ENCODE peak calls at places on chromosomes 5 and 9, in six cellular contexts. One of them, this sample, is unnamed. For H3K9me3, the result is how much of the 10 kb centered on the place peaks cover.

GRCh38 chr9:127163409-127163808 is 41.0 kb upstream of the ANGPTL2 start:
- DNase-seq in A549: no peak
- DNase-seq in astrocyte: peak
- DNase-seq in tibial artery: no peak
- DNase-seq in mammary epithelial cell: peak
- DNase-seq in right cardiac atrium: no peak
- DNase-seq in this sample: peak

GRCh38 chr9:135884328-135885035 is 22.9 kb downstream of the CAMSAP1 start:
- DNase-seq in A549: no peak
- DNase-seq in astrocyte: peak
- DNase-seq in tibial artery: no peak
- DNase-seq in mammary epithelial cell: no peak
- DNase-seq in right cardiac atrium: no peak
- DNase-seq in this sample: peak

GRCh38 chr5:10172242-10172641 is 77.4 kb downstream of the ATPSCKMT start:
- DNase-seq in A549: no peak
- DNase-seq in astrocyte: no peak
- DNase-seq in tibial artery: no peak
- DNase-seq in mammary epithelial cell: no peak
- DNase-seq in right cardiac atrium: no peak
- DNase-seq in this sample: no peak

GRCh38 chr9:134175291-134175807 is 11.0 kb upstream of the RNU6ATAC start:
- DNase-seq in A549: peak
- DNase-seq in astrocyte: no peak
- DNase-seq in tibial artery: no peak
- DNase-seq in mammary epithelial cell: no peak
- DNase-seq in right cardiac atrium: no peak
- DNase-seq in this sample: no peak

GRCh38 chr5:124104813-124105212 is 592.8 kb downstream of the CSNK1G3 start:
- DNase-seq in A549: no peak
- DNase-seq in astrocyte: no peak
- DNase-seq in tibial artery: no peak
- DNase-seq in mammary epithelial cell: no peak
- DNase-seq in right cardiac atrium: no peak
- DNase-seq in this sample: no peak

GRCh38 chr5:153960269-153961215 is 78.2 kb downstream of the FAM114A2 start:
- DNase-seq in A549: no peak
- DNase-seq in astrocyte: no peak
- DNase-seq in tibial artery: no peak
- DNase-seq in mammary epithelial cell: no peak
- DNase-seq in right cardiac atrium: no peak
- DNase-seq in this sample: no peak

GRCh38 chr9:27154923-27155322 is 45.9 kb downstream of the TEK start:
- DNase-seq in A549: no peak
- DNase-seq in astrocyte: peak
- DNase-seq in tibial artery: no peak
- DNase-seq in mammary epithelial cell: peak
- DNase-seq in right cardiac atrium: no peak
- DNase-seq in this sample: peak

GRCh38 chr9:125272697-125273096 is 11.1 kb downstream of the GAPVD1 start:
- DNase-seq in A549: no peak
- DNase-seq in astrocyte: no peak
- DNase-seq in tibial artery: no peak
- DNase-seq in mammary epithelial cell: peak
- DNase-seq in right cardiac atrium: no peak
- DNase-seq in this sample: no peak

GRCh38 chr9:113609562-113610318 is 146.2 kb downstream of the RGS3 start:
- DNase-seq in A549: no peak
- DNase-seq in astrocyte: no peak
- DNase-seq in tibial artery: peak
- DNase-seq in mammary epithelial cell: no peak
- DNase-seq in right cardiac atrium: peak
- DNase-seq in this sample: no peak

GRCh38 chr5:79827159-79827562 is 137.5 kb downstream of the CMYA5 start:
- DNase-seq in A549: no peak
- DNase-seq in astrocyte: peak
- DNase-seq in tibial artery: no peak
- DNase-seq in mammary epithelial cell: peak
- DNase-seq in right cardiac atrium: no peak
- DNase-seq in this sample: no peak

GRCh38 chr5:74934949-74935751 is 69.0 kb upstream of the FAM169A start:
- DNase-seq in A549: no peak
- DNase-seq in astrocyte: peak
- DNase-seq in tibial artery: no peak
- DNase-seq in mammary epithelial cell: peak
- DNase-seq in right cardiac atrium: no peak
- DNase-seq in this sample: peak

DNA sequence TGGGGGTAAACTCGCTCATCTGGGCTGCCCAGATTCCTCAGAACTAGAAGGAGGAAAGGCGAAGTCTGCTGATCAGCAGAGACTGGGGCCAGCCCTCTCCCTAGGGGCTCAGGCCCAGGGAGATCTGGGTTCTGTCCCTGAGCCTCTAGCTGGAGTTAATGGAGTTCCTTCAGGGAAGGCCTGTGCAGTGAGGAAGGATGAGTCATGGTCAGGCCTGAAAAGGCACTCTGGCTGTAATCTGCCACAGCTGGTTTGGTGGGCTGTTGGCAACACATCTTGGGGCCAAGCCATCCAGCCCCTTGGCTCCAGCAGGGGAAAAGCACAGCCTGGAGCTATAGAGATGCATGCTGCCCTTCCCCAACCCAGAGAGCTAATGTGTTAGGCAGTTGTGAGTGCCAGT is 459.6 kb downstream of the PRELID2 start:
- DNase-seq in A549: no peak
- DNase-seq in astrocyte: no peak
- DNase-seq in tibial artery: no peak
- DNase-seq in mammary epithelial cell: no peak
- DNase-seq in right cardiac atrium: no peak
- DNase-seq in this sample: peak
- H3K9me3 ChIP-seq in A549: under half
- H3K9me3 ChIP-seq in astrocyte: under half
- H3K9me3 ChIP-seq in tibial artery: under half
- H3K9me3 ChIP-seq in mammary epithelial cell: under half
- H3K9me3 ChIP-seq in right cardiac atrium: under half
- H3K9me3 ChIP-seq in this sample: under half

GRCh38 chr9:94269264-94269663 is 10.2 kb downstream of the ZNF169 start:
- DNase-seq in A549: no peak
- DNase-seq in astrocyte: no peak
- DNase-seq in tibial artery: no peak
- DNase-seq in mammary epithelial cell: no peak
- DNase-seq in right cardiac atrium: no peak
- DNase-seq in this sample: no peak
- H3K9me3 ChIP-seq in A549: under half
- H3K9me3 ChIP-seq in astrocyte: under half
- H3K9me3 ChIP-seq in tibial artery: under half
- H3K9me3 ChIP-seq in mammary epithelial cell: under half
- H3K9me3 ChIP-seq in right cardiac atrium: under half
- H3K9me3 ChIP-seq in this sample: under half

GRCh38 chr5:41891066-41891707 is 13.0 kb upstream of the RIMOC1 start:
- DNase-seq in A549: no peak
- DNase-seq in astrocyte: no peak
- DNase-seq in tibial artery: no peak
- DNase-seq in mammary epithelial cell: no peak
- DNase-seq in right cardiac atrium: no peak
- DNase-seq in this sample: no peak

GRCh38 chr5:41882765-41883164 is 12.5 kb upstream of the OXCT1 start:
- DNase-seq in A549: no peak
- DNase-seq in astrocyte: no peak
- DNase-seq in tibial artery: no peak
- DNase-seq in mammary epithelial cell: no peak
- DNase-seq in right cardiac atrium: no peak
- DNase-seq in this sample: no peak

GRCh38 chr5:41883243-41883642 is 13.0 kb upstream of the OXCT1 start:
- DNase-seq in A549: no peak
- DNase-seq in astrocyte: no peak
- DNase-seq in tibial artery: no peak
- DNase-seq in mammary epithelial cell: no peak
- DNase-seq in right cardiac atrium: peak
- DNase-seq in this sample: no peak

GRCh38 chr5:41883940-41884339 is 13.7 kb upstream of the OXCT1 start:
- DNase-seq in A549: no peak
- DNase-seq in astrocyte: no peak
- DNase-seq in tibial artery: no peak
- DNase-seq in mammary epithelial cell: no peak
- DNase-seq in right cardiac atrium: no peak
- DNase-seq in this sample: no peak

DNA sequence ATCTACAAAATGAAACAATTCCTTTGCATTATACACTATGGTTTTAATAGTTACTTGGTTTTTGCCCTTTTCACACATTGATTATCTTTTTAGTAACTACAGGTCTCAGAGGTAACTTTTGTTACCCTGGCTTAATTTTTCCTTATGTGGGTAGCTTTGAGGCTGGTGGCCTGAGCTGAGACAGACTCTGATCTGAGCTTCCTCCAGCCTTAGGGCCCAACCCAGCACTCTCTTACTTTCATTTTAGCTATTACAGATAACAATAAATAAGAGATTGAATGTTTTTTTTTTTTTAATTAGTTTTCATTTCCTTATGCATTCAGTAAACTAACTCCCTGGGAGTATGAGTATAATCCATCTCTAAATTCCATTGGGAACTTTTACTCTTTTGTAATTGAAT is 15.1 kb upstream of the OXCT1 start:
- DNase-seq in A549: no peak
- DNase-seq in astrocyte: no peak
- DNase-seq in tibial artery: no peak
- DNase-seq in mammary epithelial cell: no peak
- DNase-seq in right cardiac atrium: no peak
- DNase-seq in this sample: no peak
- H3K9me3 ChIP-seq in A549: under half
- H3K9me3 ChIP-seq in astrocyte: under half
- H3K9me3 ChIP-seq in tibial artery: under half
- H3K9me3 ChIP-seq in mammary epithelial cell: under half
- H3K9me3 ChIP-seq in right cardiac atrium: under half
- H3K9me3 ChIP-seq in this sample: under half

GRCh38 chr5:96324708-96325107 is 108.3 kb downstream of the PCSK1 start:
- DNase-seq in A549: peak
- DNase-seq in astrocyte: peak
- DNase-seq in tibial artery: no peak
- DNase-seq in mammary epithelial cell: peak
- DNase-seq in right cardiac atrium: no peak
- DNase-seq in this sample: peak

GRCh38 chr5:96321371-96321770 is 111.7 kb downstream of the PCSK1 start:
- DNase-seq in A549: no peak
- DNase-seq in astrocyte: peak
- DNase-seq in tibial artery: no peak
- DNase-seq in mammary epithelial cell: peak
- DNase-seq in right cardiac atrium: no peak
- DNase-seq in this sample: peak

GRCh38 chr5:96322217-96322616 is 110.8 kb downstream of the PCSK1 start:
- DNase-seq in A549: no peak
- DNase-seq in astrocyte: no peak
- DNase-seq in tibial artery: no peak
- DNase-seq in mammary epithelial cell: no peak
- DNase-seq in right cardiac atrium: no peak
- DNase-seq in this sample: no peak

GRCh38 chr5:96320797-96321196 is 112.3 kb downstream of the PCSK1 start:
- DNase-seq in A549: no peak
- DNase-seq in astrocyte: no peak
- DNase-seq in tibial artery: no peak
- DNase-seq in mammary epithelial cell: peak
- DNase-seq in right cardiac atrium: no peak
- DNase-seq in this sample: peak

DNA sequence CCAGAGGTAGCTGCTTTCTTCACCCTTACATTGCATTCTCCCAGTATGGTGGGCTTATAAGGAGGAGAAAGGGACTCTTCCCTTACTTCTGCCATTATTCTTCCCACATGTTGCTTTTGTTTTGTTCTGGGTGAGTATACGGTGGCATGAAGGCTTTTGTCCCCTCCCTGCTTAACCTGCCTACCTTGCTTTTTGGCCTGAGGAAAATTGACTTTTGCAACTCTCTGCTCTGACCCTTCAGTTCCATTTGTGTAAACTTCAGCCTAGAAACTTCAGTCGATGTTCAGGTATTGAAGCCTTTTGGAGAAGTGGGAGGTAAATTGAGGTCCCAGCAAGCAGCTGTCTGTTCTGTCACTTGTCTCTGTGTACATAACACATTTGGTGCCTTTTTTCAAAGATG is 110.2 kb downstream of the PCSK1 start:
- DNase-seq in A549: no peak
- DNase-seq in astrocyte: no peak
- DNase-seq in tibial artery: no peak
- DNase-seq in mammary epithelial cell: no peak
- DNase-seq in right cardiac atrium: no peak
- DNase-seq in this sample: no peak
- H3K9me3 ChIP-seq in A549: under half
- H3K9me3 ChIP-seq in astrocyte: under half
- H3K9me3 ChIP-seq in tibial artery: under half
- H3K9me3 ChIP-seq in mammary epithelial cell: under half
- H3K9me3 ChIP-seq in right cardiac atrium: under half
- H3K9me3 ChIP-seq in this sample: under half